ENCODE peak calls at places on chromosomes 3 and 15, in eight cellular contexts. One of them, this sample, is unnamed.

GRCh38 chr3:52934626-52935530 is 37.5 kb upstream of the STIMATE start:
- DNase-seq in sigmoid colon: no peak
- DNase-seq in BJ: peak; percentile 4
- DNase-seq in esophagus muscularis mucosa: no peak
- DNase-seq in brain microvascular endothelial cell: peak; percentile 60
- DNase-seq in adrenal gland: peak; percentile 60
- DNase-seq in vagina: no peak
- DNase-seq in K562: peak; percentile 55
- DNase-seq in this sample: peak; percentile 26

GRCh38 chr3:101042996-101043686 is 49.9 kb upstream of the ABI3BP start:
- DNase-seq in sigmoid colon: no peak
- DNase-seq in BJ: no peak
- DNase-seq in esophagus muscularis mucosa: no peak
- DNase-seq in brain microvascular endothelial cell: no peak
- DNase-seq in adrenal gland: no peak
- DNase-seq in vagina: no peak
- DNase-seq in K562: no peak
- DNase-seq in this sample: peak; percentile 61

GRCh38 chr15:74400915-74401757 is 32.6 kb downstream of the SEMA7A start:
- DNase-seq in sigmoid colon: no peak
- DNase-seq in BJ: no peak
- DNase-seq in esophagus muscularis mucosa: no peak
- DNase-seq in brain microvascular endothelial cell: no peak
- DNase-seq in adrenal gland: peak; percentile 50
- DNase-seq in vagina: no peak
- DNase-seq in K562: no peak
- DNase-seq in this sample: no peak

GRCh38 chr3:112646623-112647022 is 5.7 kb upstream of the CCDC80 start:
- DNase-seq in sigmoid colon: no peak
- DNase-seq in BJ: no peak
- DNase-seq in esophagus muscularis mucosa: no peak
- DNase-seq in brain microvascular endothelial cell: no peak
- DNase-seq in adrenal gland: no peak
- DNase-seq in vagina: no peak
- DNase-seq in K562: no peak
- DNase-seq in this sample: no peak

GRCh38 chr3:127034195-127034989 is 51.5 kb downstream of the PLXNA1 start:
- DNase-seq in sigmoid colon: no peak
- DNase-seq in BJ: no peak
- DNase-seq in esophagus muscularis mucosa: no peak
- DNase-seq in brain microvascular endothelial cell: no peak
- DNase-seq in adrenal gland: no peak
- DNase-seq in vagina: no peak
- DNase-seq in K562: no peak
- DNase-seq in this sample: no peak

GRCh38 chr3:78140866-78141658 is 1101.2 kb downstream of the ROBO2 start:
- DNase-seq in sigmoid colon: no peak
- DNase-seq in BJ: no peak
- DNase-seq in esophagus muscularis mucosa: no peak
- DNase-seq in brain microvascular endothelial cell: peak; percentile 71
- DNase-seq in adrenal gland: no peak
- DNase-seq in vagina: no peak
- DNase-seq in K562: no peak
- DNase-seq in this sample: no peak

GRCh38 chr3:31620656-31621055 is 87.9 kb downstream of the STT3B start:
- DNase-seq in sigmoid colon: no peak
- DNase-seq in BJ: no peak
- DNase-seq in esophagus muscularis mucosa: no peak
- DNase-seq in brain microvascular endothelial cell: no peak
- DNase-seq in adrenal gland: no peak
- DNase-seq in vagina: no peak
- DNase-seq in K562: no peak
- DNase-seq in this sample: no peak

GRCh38 chr15:38899300-38899699 is 334.7 kb upstream of the RASGRP1 start:
- DNase-seq in sigmoid colon: no peak
- DNase-seq in BJ: no peak
- DNase-seq in esophagus muscularis mucosa: no peak
- DNase-seq in brain microvascular endothelial cell: no peak
- DNase-seq in adrenal gland: no peak
- DNase-seq in vagina: no peak
- DNase-seq in K562: no peak
- DNase-seq in this sample: peak; percentile 62

GRCh38 chr15:52567886-52568568 is 803 bp downstream of the ARPP19 start:
- DNase-seq in sigmoid colon: no peak
- DNase-seq in BJ: peak; percentile 3
- DNase-seq in esophagus muscularis mucosa: no peak
- DNase-seq in brain microvascular endothelial cell: no peak
- DNase-seq in adrenal gland: peak; percentile 46
- DNase-seq in vagina: no peak
- DNase-seq in K562: peak; percentile 17
- DNase-seq in this sample: peak; percentile 35

GRCh38 chr3:19147905-19148767 is at the start of gene KCNH8:
- DNase-seq in sigmoid colon: no peak
- DNase-seq in BJ: no peak
- DNase-seq in esophagus muscularis mucosa: no peak
- DNase-seq in brain microvascular endothelial cell: no peak
- DNase-seq in adrenal gland: peak; percentile 22
- DNase-seq in vagina: no peak
- DNase-seq in K562: peak; percentile 20
- DNase-seq in this sample: no peak

GRCh38 chr3:69320867-69321266 is 65.0 kb downstream of the FRMD4B start:
- DNase-seq in sigmoid colon: peak; percentile 70
- DNase-seq in BJ: no peak
- DNase-seq in esophagus muscularis mucosa: no peak
- DNase-seq in brain microvascular endothelial cell: no peak
- DNase-seq in adrenal gland: peak; percentile 9
- DNase-seq in vagina: no peak
- DNase-seq in K562: no peak
- DNase-seq in this sample: no peak

GRCh38 chr3:119769394-119770149 is 12.3 kb upstream of the NR1I2 start:
- DNase-seq in sigmoid colon: no peak
- DNase-seq in BJ: no peak
- DNase-seq in esophagus muscularis mucosa: no peak
- DNase-seq in brain microvascular endothelial cell: peak; percentile 98
- DNase-seq in adrenal gland: no peak
- DNase-seq in vagina: no peak
- DNase-seq in K562: no peak
- DNase-seq in this sample: no peak

GRCh38 chr15:69044899-69045298 is 30.4 kb downstream of the NOX5 start:
- DNase-seq in sigmoid colon: no peak
- DNase-seq in BJ: peak; percentile 77
- DNase-seq in esophagus muscularis mucosa: no peak
- DNase-seq in brain microvascular endothelial cell: peak; percentile 52
- DNase-seq in adrenal gland: no peak
- DNase-seq in vagina: peak; percentile 64
- DNase-seq in K562: no peak
- DNase-seq in this sample: peak; percentile 35

GRCh38 chr3:62229908-62230307 is 143.4 kb downstream of the FEZF2 start:
- DNase-seq in sigmoid colon: no peak
- DNase-seq in BJ: no peak
- DNase-seq in esophagus muscularis mucosa: no peak
- DNase-seq in brain microvascular endothelial cell: no peak
- DNase-seq in adrenal gland: no peak
- DNase-seq in vagina: no peak
- DNase-seq in K562: peak; percentile 16
- DNase-seq in this sample: no peak

GRCh38 chr3:132854856-132855535 is 132.8 kb upstream of the NPHP3 start:
- DNase-seq in sigmoid colon: no peak
- DNase-seq in BJ: no peak
- DNase-seq in esophagus muscularis mucosa: no peak
- DNase-seq in brain microvascular endothelial cell: no peak
- DNase-seq in adrenal gland: no peak
- DNase-seq in vagina: no peak
- DNase-seq in K562: no peak
- DNase-seq in this sample: no peak

GRCh38 chr3:71991681-71992080 is 206.7 kb upstream of the PROK2 start:
- DNase-seq in sigmoid colon: no peak
- DNase-seq in BJ: no peak
- DNase-seq in esophagus muscularis mucosa: no peak
- DNase-seq in brain microvascular endothelial cell: no peak
- DNase-seq in adrenal gland: no peak
- DNase-seq in vagina: no peak
- DNase-seq in K562: no peak
- DNase-seq in this sample: no peak

DNA sequence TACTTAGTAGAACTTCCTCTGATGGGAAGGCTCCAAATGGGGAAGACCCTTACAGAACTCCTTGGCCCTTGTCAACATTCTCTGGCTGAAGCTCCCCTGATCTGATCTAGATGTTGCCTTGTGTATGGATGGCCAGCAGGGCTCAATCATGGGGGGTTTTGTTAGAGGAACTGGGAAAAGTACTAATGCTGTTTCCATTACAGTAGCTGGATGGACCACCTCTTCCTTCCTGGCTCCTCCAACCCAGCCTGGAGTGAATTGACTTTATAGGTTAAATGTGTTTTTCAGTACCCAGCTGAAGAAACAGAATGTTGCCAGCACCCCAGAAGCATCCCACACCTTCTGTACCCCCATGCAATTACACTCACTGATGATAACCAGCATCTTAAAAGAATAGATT is 22.7 kb upstream of the CLEC3B start:
- DNase-seq in sigmoid colon: no peak
- DNase-seq in BJ: no peak
- DNase-seq in esophagus muscularis mucosa: no peak
- DNase-seq in brain microvascular endothelial cell: no peak
- DNase-seq in adrenal gland: no peak
- DNase-seq in vagina: no peak
- DNase-seq in K562: no peak
- DNase-seq in this sample: no peak
- H3K36me3 ChIP-seq in sigmoid colon: peaks cover 12% of the 10 kb centered on the region
- H3K36me3 ChIP-seq in BJ: peaks cover 12% of the 10 kb centered on the region
- H3K36me3 ChIP-seq in esophagus muscularis mucosa: peaks cover 13% of the 10 kb centered on the region
- H3K36me3 ChIP-seq in brain microvascular endothelial cell: peaks cover 49% of the 10 kb centered on the region
- H3K36me3 ChIP-seq in adrenal gland: peaks cover 66% of the 10 kb centered on the region
- H3K36me3 ChIP-seq in vagina: no peaks in the 10 kb centered on the region
- H3K36me3 ChIP-seq in K562: peaks cover 86% of the 10 kb centered on the region
- H3K36me3 ChIP-seq in this sample: peaks cover 12% of the 10 kb centered on the region

GRCh38 chr3:70833510-70833835 is 521.0 kb upstream of the MDFIC2 start:
- DNase-seq in sigmoid colon: no peak
- DNase-seq in BJ: no peak
- DNase-seq in esophagus muscularis mucosa: no peak
- DNase-seq in brain microvascular endothelial cell: no peak
- DNase-seq in adrenal gland: no peak
- DNase-seq in vagina: no peak
- DNase-seq in K562: no peak
- DNase-seq in this sample: no peak
- H3K4me3 ChIP-seq in sigmoid colon: no peak overlapping the region
- H3K4me3 ChIP-seq in BJ: no peak overlapping the region
- H3K4me3 ChIP-seq in esophagus muscularis mucosa: no peak overlapping the region
- H3K4me3 ChIP-seq in brain microvascular endothelial cell: no peak overlapping the region
- H3K4me3 ChIP-seq in adrenal gland: no peak overlapping the region
- H3K4me3 ChIP-seq in vagina: no peak overlapping the region
- H3K4me3 ChIP-seq in K562: no peak overlapping the region
- H3K4me3 ChIP-seq in this sample: no peak overlapping the region

DNA sequence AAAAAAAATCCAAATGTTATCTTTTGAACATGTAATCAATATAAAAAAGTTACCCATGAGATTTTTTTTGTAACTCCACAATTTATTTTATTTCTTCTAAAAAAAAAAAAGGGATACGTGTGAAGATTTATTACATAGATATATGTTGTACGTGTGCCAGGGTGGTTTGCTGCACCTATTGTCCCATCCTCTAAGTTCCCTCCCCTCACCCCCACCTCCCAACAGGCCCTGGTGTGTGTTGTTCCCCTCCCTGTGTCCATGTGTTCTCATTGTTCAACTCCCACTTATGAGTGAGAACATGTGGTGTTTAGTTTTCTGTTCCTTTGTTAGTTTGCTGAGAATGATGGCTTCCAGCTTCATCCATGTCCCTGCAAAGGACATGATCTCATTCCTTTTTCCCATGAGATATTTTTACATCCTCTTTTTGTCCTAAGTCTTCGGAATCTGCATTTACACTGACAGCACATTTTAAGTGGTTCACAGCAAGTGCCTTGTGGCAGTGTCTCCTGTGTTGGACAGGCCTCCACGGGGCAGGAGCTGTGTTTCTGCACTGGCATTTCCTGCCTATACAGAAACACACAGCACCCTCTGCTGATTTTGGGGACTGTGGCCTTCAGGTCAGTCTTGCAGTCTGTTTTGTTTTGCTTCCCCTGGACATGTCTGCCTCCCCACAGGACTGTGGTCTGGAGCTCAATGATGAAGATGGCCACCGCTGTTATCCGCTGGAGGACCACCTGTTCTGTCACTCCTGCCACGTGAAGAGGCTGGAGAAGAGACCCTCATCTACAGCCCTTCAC is 12.8 kb upstream of the SACM1L start:
- DNase-seq in sigmoid colon: no peak
- DNase-seq in BJ: no peak
- DNase-seq in esophagus muscularis mucosa: no peak
- DNase-seq in brain microvascular endothelial cell: no peak
- DNase-seq in adrenal gland: no peak
- DNase-seq in vagina: no peak
- DNase-seq in K562: no peak
- DNase-seq in this sample: no peak
- H3K36me3 ChIP-seq in sigmoid colon: peaks cover 4% of the 10 kb centered on the region
- H3K36me3 ChIP-seq in BJ: peaks cover 14% of the 10 kb centered on the region
- H3K36me3 ChIP-seq in esophagus muscularis mucosa: peaks cover 4% of the 10 kb centered on the region
- H3K36me3 ChIP-seq in brain microvascular endothelial cell: peaks cover 35% of the 10 kb centered on the region
- H3K36me3 ChIP-seq in adrenal gland: peaks cover 23% of the 10 kb centered on the region
- H3K36me3 ChIP-seq in vagina: no peaks in the 10 kb centered on the region
- H3K36me3 ChIP-seq in K562: peaks cover 67% of the 10 kb centered on the region
- H3K36me3 ChIP-seq in this sample: no peaks in the 10 kb centered on the region

GRCh38 chr3:73622135-73622534 is 2.6 kb downstream of the PDZRN3 start:
- DNase-seq in sigmoid colon: peak; percentile 95
- DNase-seq in BJ: no peak
- DNase-seq in esophagus muscularis mucosa: no peak
- DNase-seq in brain microvascular endothelial cell: no peak
- DNase-seq in adrenal gland: peak; percentile 67
- DNase-seq in vagina: no peak
- DNase-seq in K562: no peak
- DNase-seq in this sample: peak; percentile 75

GRCh38 chr3:73624363-73625123 is at the start of gene PDZRN3:
- DNase-seq in sigmoid colon: peak; percentile 85
- DNase-seq in BJ: no peak
- DNase-seq in esophagus muscularis mucosa: no peak
- DNase-seq in brain microvascular endothelial cell: peak; percentile 59
- DNase-seq in adrenal gland: peak; percentile 79
- DNase-seq in vagina: no peak
- DNase-seq in K562: no peak
- DNase-seq in this sample: peak; percentile 83

GRCh38 chr3:73625124-73625665 is 454 bp upstream of the PDZRN3 start:
- DNase-seq in sigmoid colon: no peak
- DNase-seq in BJ: no peak
- DNase-seq in esophagus muscularis mucosa: no peak
- DNase-seq in brain microvascular endothelial cell: peak; percentile 32
- DNase-seq in adrenal gland: peak; percentile 43
- DNase-seq in vagina: no peak
- DNase-seq in K562: no peak
- DNase-seq in this sample: peak; percentile 31

GRCh38 chr3:73623996-73624362 is 762 bp downstream of the PDZRN3 start:
- DNase-seq in sigmoid colon: peak; percentile 77
- DNase-seq in BJ: no peak
- DNase-seq in esophagus muscularis mucosa: no peak
- DNase-seq in brain microvascular endothelial cell: peak; percentile 32
- DNase-seq in adrenal gland: peak; percentile 60
- DNase-seq in vagina: no peak
- DNase-seq in K562: no peak
- DNase-seq in this sample: peak; percentile 63

DNA sequence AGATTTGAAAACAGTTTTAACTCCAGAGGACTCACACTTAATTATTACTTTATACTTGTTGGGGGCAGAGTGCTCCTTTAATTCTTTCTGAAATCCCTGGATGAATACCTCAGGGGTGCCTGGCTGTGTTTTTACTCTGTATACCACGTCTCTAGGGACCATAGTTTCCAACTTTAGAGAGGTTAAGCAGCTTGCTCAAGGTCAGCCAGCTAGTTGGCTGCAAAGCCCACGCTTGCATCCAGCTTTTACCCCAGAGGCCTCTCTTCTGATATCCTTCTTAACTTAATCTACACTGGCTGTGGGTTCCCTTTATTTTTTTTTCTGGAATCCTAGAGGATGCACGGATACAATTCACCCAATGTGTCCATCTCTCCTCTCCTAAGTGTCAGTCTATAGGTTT is 1.4 kb downstream of the PDZRN3 start:
- DNase-seq in sigmoid colon: no peak
- DNase-seq in BJ: no peak
- DNase-seq in esophagus muscularis mucosa: no peak
- DNase-seq in brain microvascular endothelial cell: no peak
- DNase-seq in adrenal gland: no peak
- DNase-seq in vagina: no peak
- DNase-seq in K562: no peak
- DNase-seq in this sample: no peak
- H3K4me3 ChIP-seq in sigmoid colon: peak overlapping the region; percentile 85
- H3K4me3 ChIP-seq in BJ: peak overlapping the region; percentile 80
- H3K4me3 ChIP-seq in esophagus muscularis mucosa: peak overlapping the region; percentile 96
- H3K4me3 ChIP-seq in brain microvascular endothelial cell: peak overlapping the region; percentile 63
- H3K4me3 ChIP-seq in adrenal gland: peak overlapping the region; percentile 28
- H3K4me3 ChIP-seq in vagina: peak overlapping the region; percentile 98
- H3K4me3 ChIP-seq in K562: no peak overlapping the region
- H3K4me3 ChIP-seq in this sample: peak overlapping the region; percentile 65

This sample was measured in MG63.